ENCODE peak calls at places on chromosomes 1 and 21, in six cellular contexts. C, G, R, K, A and L are unnamed samples.
A peak's percentile ranks its signal among the peaks of the same experiment; 100 is the strongest.

GRCh38 chr1:12528021-12528852 is 89.8 kb downstream of the DHRS3 start:
- DNase-seq in C (no peak), G (no peak), R (peak; percentile 86), K (no peak), A (no peak), L (no peak)

GRCh38 chr1:17161137-17161700 is 42.0 kb upstream of the PADI2 start:
- DNase-seq in C (no peak), G (no peak), R (no peak), K (no peak), A (no peak), L (no peak)

GRCh38 chr1:226784081-226785049 is 45.3 kb upstream of the ITPKB start:
- DNase-seq in C (no peak), G (no peak), R (no peak), K (no peak), A (no peak), L (no peak)

GRCh38 chr1:153790996-153791855 is 16.0 kb downstream of the SLC27A3 start:
- DNase-seq in C (no peak), G (no peak), R (peak; percentile 77), K (no peak), A (no peak), L (no peak)

GRCh38 chr1:46380004-46380403 is 14.1 kb upstream of the FAAH start:
- DNase-seq in C (no peak), G (no peak), R (no peak), K (no peak), A (no peak), L (no peak)

GRCh38 chr1:34389974-34390373 is 213.3 kb downstream of the C1orf94 start:
- DNase-seq in C (no peak), G (no peak), R (no peak), K (no peak), A (no peak), L (no peak)

GRCh38 chr1:1348420-1349255 is 580 bp downstream of the DVL1 start:
- DNase-seq in C (peak; percentile 66), G (no peak), R (no peak), K (no peak), A (no peak), L (no peak)

GRCh38 chr1:180229483-180230415 is at the start of gene LHX4:
- DNase-seq in C (peak; percentile 59), G (no peak), R (peak; percentile 42), K (no peak), A (peak; percentile 63), L (no peak)

GRCh38 chr1:65958561-65959350 is 166.1 kb downstream of the PDE4B start:
- DNase-seq in C (peak; percentile 66), G (peak; percentile 21), R (no peak), K (no peak), A (peak; percentile 49), L (no peak)

GRCh38 chr1:54477153-54477561 is 70.9 kb upstream of the ACOT11 start:
- DNase-seq in C (no peak), G (no peak), R (no peak), K (no peak), A (no peak), L (no peak)

GRCh38 chr1:22971161-22972062 is 1.3 kb downstream of the LACTBL1 start:
- DNase-seq in C (peak; percentile 25), G (no peak), R (no peak), K (no peak), A (no peak), L (no peak)

GRCh38 chr1:116572771-116573170 is 1.9 kb upstream of the CD58 start:
- DNase-seq in C (peak; percentile 59), G (no peak), R (no peak), K (no peak), A (no peak), L (no peak)

GRCh38 chr1:11272842-11273594 is at the start of gene UBIAD1:
- DNase-seq in C (peak; percentile 93), G (peak; percentile 84), R (peak; percentile 88), K (peak; percentile 55), A (peak; percentile 88), L (peak; percentile 79)

GRCh38 chr1:210739627-210740026 is 394.3 kb downstream of the KCNH1 start:
- DNase-seq in C (peak; percentile 55), G (no peak), R (no peak), K (no peak), A (no peak), L (no peak)

GRCh38 chr1:58773406-58773840 is 10.4 kb downstream of the JUN start:
- DNase-seq in C (peak; percentile 66), G (no peak), R (peak; percentile 38), K (peak; percentile 62), A (no peak), L (no peak)

GRCh38 chr1:228336308-228337030 is 70.2 kb downstream of the TRIM11 start:
- DNase-seq in C (no peak), G (no peak), R (peak; percentile 30), K (no peak), A (no peak), L (no peak)

GRCh38 chr1:36520771-36521420 is 38.2 kb upstream of the CSF3R start:
- DNase-seq in C (no peak), G (no peak), R (no peak), K (no peak), A (no peak), L (no peak)

GRCh38 chr1:88529581-88529980 is 154.5 kb upstream of the PKN2 start:
- DNase-seq in C (no peak), G (no peak), R (no peak), K (no peak), A (no peak), L (no peak)

GRCh38 chr1:228902781-228903572 is 167.7 kb downstream of the RHOU start:
- DNase-seq in C (no peak), G (no peak), R (peak; percentile 69), K (peak; percentile 89), A (peak; percentile 97), L (no peak)

GRCh38 chr1:96481410-96481809 is 240.2 kb upstream of the PTBP2 start:
- DNase-seq in C (no peak), G (no peak), R (no peak), K (no peak), A (no peak), L (no peak)

GRCh38 chr1:73604739-73605138 is 593.2 kb downstream of the LRRIQ3 start:
- DNase-seq in C (no peak), G (no peak), R (no peak), K (no peak), A (no peak), L (no peak)

GRCh38 chr1:54542120-54542961 is 5.7 kb upstream of the ACOT11 start:
- DNase-seq in C (peak; percentile 79), G (peak; percentile 27), R (peak; percentile 67), K (no peak), A (peak; percentile 90), L (peak; percentile 32)

GRCh38 chr1:20194770-20195463 is 8.6 kb upstream of the PLA2G2C start:
- DNase-seq in C (peak; percentile 84), G (peak; percentile 52), R (peak; percentile 65), K (no peak), A (no peak), L (peak; percentile 58)

GRCh38 chr1:104189207-104189606 is 439.5 kb downstream of the AMY1C start:
- DNase-seq in C (no peak), G (no peak), R (no peak), K (no peak), A (no peak), L (no peak)

GRCh38 chr1:183734600-183735036 is 70.3 kb upstream of the RGL1 start:
- DNase-seq in C (peak; percentile 36), G (no peak), R (peak; percentile 35), K (no peak), A (no peak), L (no peak)

GRCh38 chr1:54335396-54336056 is 70.7 kb downstream of the SSBP3 start:
- DNase-seq in C (no peak), G (no peak), R (peak; percentile 57), K (peak; percentile 40), A (no peak), L (no peak)

GRCh38 chr21:44870748-44871495 is 2.6 kb downstream of the PTTG1IP start:
- DNase-seq in C (no peak), G (peak; percentile 31), R (peak; percentile 58), K (no peak), A (no peak), L (no peak)

GRCh38 chr1:205276334-205277065 is 45.0 kb downstream of the NUAK2 start:
- DNase-seq in C (no peak), G (no peak), R (no peak), K (no peak), A (no peak), L (no peak)

GRCh38 chr1:17013598-17014320 is 2.0 kb upstream of the ATP13A2 start:
- DNase-seq in C (no peak), G (no peak), R (peak; percentile 58), K (no peak), A (no peak), L (no peak)

GRCh38 chr1:39305555-39305954 is 101.1 kb downstream of the MACF1 start:
- DNase-seq in C (no peak), G (no peak), R (no peak), K (no peak), A (no peak), L (no peak)

GRCh38 chr21:16514316-16514715 is 784.5 kb downstream of the USP25 start:
- DNase-seq in C (no peak), G (no peak), R (no peak), K (no peak), A (no peak), L (no peak)